ENCODE peak calls at places on chromosomes 6 and 20, in six cellular contexts. M is posterior cingulate gyrus, F is neural crest cell, C is glutamatergic neuron, G is fibroblast of lung, N is right lobe of liver. X is an unnamed sample.

GRCh38 chr6:24313477-24314141 is 44.2 kb downstream of the DCDC2 start:
- DNase-seq in N (no peak), C (no peak), G (peak; percentile 99), F (no peak), M (no peak), X (no peak)

GRCh38 chr6:40054602-40055001 is 120.3 kb upstream of the MOCS1 start:
- DNase-seq in G (no peak), M (no peak), N (no peak), C (no peak), F (no peak), X (no peak)

GRCh38 chr6:32945106-32945761 is 4.4 kb upstream of the HLA-DMB start:
- DNase-seq in C (no peak), G (peak; percentile 45), N (no peak), M (no peak), F (no peak), X (no peak)

GRCh38 chr20:24781061-24781980 is 167.7 kb upstream of the CST7 start:
- DNase-seq in M (no peak), N (no peak), G (peak; percentile 25), F (no peak), C (peak; percentile 35), X (no peak)

GRCh38 chr6:1473166-1473565 is 83.8 kb downstream of the FOXF2 start:
- DNase-seq in C (no peak), N (no peak), M (no peak), F (no peak), G (no peak), X (no peak)

GRCh38 chr20:539848-540247 is 3.7 kb downstream of the CSNK2A1 start:
- DNase-seq in M (no peak), C (no peak), N (no peak), G (peak; percentile 73), F (no peak), X (no peak)

GRCh38 chr6:37288247-37288646 is 30.3 kb upstream of the TMEM217 start:
- DNase-seq in C (no peak), N (no peak), M (no peak), F (no peak), G (no peak), X (no peak)

GRCh38 chr6:144909753-144910280 is 624.7 kb downstream of the UTRN start:
- DNase-seq in C (no peak), F (no peak), N (no peak), M (no peak), G (peak; percentile 44), X (no peak)

GRCh38 chr6:149032599-149033405 is 284.7 kb upstream of the TAB2 start:
- DNase-seq in C (no peak), G (peak; percentile 94), F (no peak), N (no peak), M (no peak), X (no peak)

GRCh38 chr20:2042400-2042799 is 48.5 kb upstream of the PDYN start:
- DNase-seq in N (no peak), M (no peak), F (no peak), C (no peak), G (peak; percentile 65), X (no peak)

GRCh38 chr20:145877-146276 is 3.5 kb downstream of the DEFB126 start:
- DNase-seq in F (no peak), N (no peak), G (no peak), M (no peak), C (no peak), X (no peak)

X was measured in NCI-H1930.